ENCODE peak calls at places on chromosomes 12 and 14, in nine cellular contexts. One of them, this sample, is unnamed.

GRCh38 chr12:88615490-88615889 is 35.2 kb upstream of the KITLG start:
- DNase-seq in left lung: no peak
- DNase-seq in IMR-90: peak; percentile 50
- DNase-seq in fibroblast of lung: no peak
- DNase-seq in K562: no peak
- DNase-seq in ovary: no peak
- DNase-seq in dorsolateral prefrontal cortex: no peak
- DNase-seq in astrocyte of the spinal cord: no peak
- DNase-seq in CD4-positive, alpha-beta T cell: no peak
- DNase-seq in this sample: no peak

GRCh38 chr14:101586531-101587402 is 25.5 kb downstream of the DIO3 start:
- DNase-seq in left lung: no peak
- DNase-seq in dorsolateral prefrontal cortex: no peak
- DNase-seq in K562: no peak
- DNase-seq in CD4-positive, alpha-beta T cell: peak; percentile 25
- DNase-seq in astrocyte of the spinal cord: no peak
- DNase-seq in fibroblast of lung: no peak
- DNase-seq in ovary: peak; percentile 15
- DNase-seq in IMR-90: no peak
- DNase-seq in this sample: no peak

GRCh38 chr12:115213538-115213961 is 529.6 kb upstream of the TBX3 start:
- DNase-seq in fibroblast of lung: no peak
- DNase-seq in left lung: no peak
- DNase-seq in K562: no peak
- DNase-seq in IMR-90: no peak
- DNase-seq in CD4-positive, alpha-beta T cell: no peak
- DNase-seq in astrocyte of the spinal cord: no peak
- DNase-seq in dorsolateral prefrontal cortex: peak; percentile 47
- DNase-seq in ovary: no peak
- DNase-seq in this sample: no peak

GRCh38 chr14:38964630-38965029 is 138.4 kb downstream of the SEC23A start:
- DNase-seq in dorsolateral prefrontal cortex: no peak
- DNase-seq in ovary: no peak
- DNase-seq in astrocyte of the spinal cord: peak; percentile 52
- DNase-seq in K562: no peak
- DNase-seq in CD4-positive, alpha-beta T cell: no peak
- DNase-seq in left lung: no peak
- DNase-seq in fibroblast of lung: no peak
- DNase-seq in IMR-90: peak; percentile 36
- DNase-seq in this sample: no peak

GRCh38 chr12:95408201-95408600 is 65.8 kb upstream of the METAP2 start:
- DNase-seq in fibroblast of lung: no peak
- DNase-seq in left lung: no peak
- DNase-seq in CD4-positive, alpha-beta T cell: no peak
- DNase-seq in ovary: no peak
- DNase-seq in K562: no peak
- DNase-seq in dorsolateral prefrontal cortex: no peak
- DNase-seq in astrocyte of the spinal cord: no peak
- DNase-seq in IMR-90: no peak
- DNase-seq in this sample: no peak

GRCh38 chr12:94795520-94795919 is 145.2 kb upstream of the TMCC3 start:
- DNase-seq in fibroblast of lung: peak; percentile 61
- DNase-seq in astrocyte of the spinal cord: peak; percentile 82
- DNase-seq in left lung: no peak
- DNase-seq in CD4-positive, alpha-beta T cell: no peak
- DNase-seq in IMR-90: peak; percentile 53
- DNase-seq in dorsolateral prefrontal cortex: no peak
- DNase-seq in K562: no peak
- DNase-seq in ovary: peak; percentile 33
- DNase-seq in this sample: no peak

GRCh38 chr12:92393504-92393903 is 247.9 kb upstream of the BTG1 start:
- DNase-seq in K562: no peak
- DNase-seq in astrocyte of the spinal cord: no peak
- DNase-seq in CD4-positive, alpha-beta T cell: no peak
- DNase-seq in left lung: no peak
- DNase-seq in IMR-90: no peak
- DNase-seq in fibroblast of lung: no peak
- DNase-seq in ovary: no peak
- DNase-seq in dorsolateral prefrontal cortex: no peak
- DNase-seq in this sample: no peak

GRCh38 chr14:71532349-71532748 is 399.9 kb upstream of the RGS6 start:
- DNase-seq in astrocyte of the spinal cord: peak; percentile 91
- DNase-seq in CD4-positive, alpha-beta T cell: no peak
- DNase-seq in IMR-90: peak; percentile 36
- DNase-seq in ovary: no peak
- DNase-seq in K562: no peak
- DNase-seq in dorsolateral prefrontal cortex: no peak
- DNase-seq in left lung: no peak
- DNase-seq in fibroblast of lung: peak; percentile 52
- DNase-seq in this sample: no peak

GRCh38 chr14:35257809-35258208 is 34.4 kb upstream of the PSMA6 start:
- DNase-seq in IMR-90: peak; percentile 55
- DNase-seq in K562: no peak
- DNase-seq in fibroblast of lung: peak; percentile 44
- DNase-seq in astrocyte of the spinal cord: no peak
- DNase-seq in ovary: no peak
- DNase-seq in left lung: no peak
- DNase-seq in dorsolateral prefrontal cortex: no peak
- DNase-seq in CD4-positive, alpha-beta T cell: no peak
- DNase-seq in this sample: no peak

GRCh38 chr12:118727967-118728366 is 253.4 kb upstream of the SRRM4 start:
- DNase-seq in CD4-positive, alpha-beta T cell: no peak
- DNase-seq in dorsolateral prefrontal cortex: no peak
- DNase-seq in ovary: no peak
- DNase-seq in fibroblast of lung: no peak
- DNase-seq in K562: no peak
- DNase-seq in IMR-90: no peak
- DNase-seq in left lung: no peak
- DNase-seq in astrocyte of the spinal cord: no peak
- DNase-seq in this sample: no peak
- TF ChIP-seq CTCF in CD4-positive, alpha-beta T cell: no peak
- TF ChIP-seq CTCF in dorsolateral prefrontal cortex: no peak
- TF ChIP-seq CTCF in ovary: no peak
- TF ChIP-seq CTCF in fibroblast of lung: no peak
- TF ChIP-seq CTCF in K562: no peak
- TF ChIP-seq CTCF in IMR-90: no peak
- TF ChIP-seq CTCF in left lung: no peak
- TF ChIP-seq CTCF in astrocyte of the spinal cord: no peak
- TF ChIP-seq CTCF in this sample: no peak

GRCh38 chr12:46401703-46402102 is 29.1 kb upstream of the SLC38A2 start:
- DNase-seq in dorsolateral prefrontal cortex: no peak
- DNase-seq in fibroblast of lung: peak; percentile 81
- DNase-seq in astrocyte of the spinal cord: peak; percentile 61
- DNase-seq in ovary: peak; percentile 57
- DNase-seq in IMR-90: peak; percentile 58
- DNase-seq in left lung: no peak
- DNase-seq in K562: no peak
- DNase-seq in CD4-positive, alpha-beta T cell: no peak
- DNase-seq in this sample: no peak
- TF ChIP-seq CTCF in dorsolateral prefrontal cortex: no peak
- TF ChIP-seq CTCF in fibroblast of lung: peak; percentile 34
- TF ChIP-seq CTCF in astrocyte of the spinal cord: no peak
- TF ChIP-seq CTCF in ovary: no peak
- TF ChIP-seq CTCF in IMR-90: peak; percentile 30
- TF ChIP-seq CTCF in left lung: no peak
- TF ChIP-seq CTCF in K562: peak; percentile 15
- TF ChIP-seq CTCF in CD4-positive, alpha-beta T cell: no peak
- TF ChIP-seq CTCF in this sample: no peak

GRCh38 chr14:86794689-86795088 is 1198.3 kb downstream of the GALC start:
- DNase-seq in CD4-positive, alpha-beta T cell: no peak
- DNase-seq in fibroblast of lung: peak; percentile 44
- DNase-seq in astrocyte of the spinal cord: no peak
- DNase-seq in ovary: no peak
- DNase-seq in dorsolateral prefrontal cortex: no peak
- DNase-seq in left lung: no peak
- DNase-seq in K562: no peak
- DNase-seq in IMR-90: no peak
- DNase-seq in this sample: no peak

GRCh38 chr14:86787782-86788181 is 1205.2 kb downstream of the GALC start:
- DNase-seq in ovary: no peak
- DNase-seq in dorsolateral prefrontal cortex: no peak
- DNase-seq in K562: no peak
- DNase-seq in left lung: no peak
- DNase-seq in fibroblast of lung: peak; percentile 75
- DNase-seq in IMR-90: peak; percentile 65
- DNase-seq in astrocyte of the spinal cord: peak; percentile 34
- DNase-seq in CD4-positive, alpha-beta T cell: no peak
- DNase-seq in this sample: no peak

GRCh38 chr14:86788229-86788628 is 1204.8 kb downstream of the GALC start:
- DNase-seq in dorsolateral prefrontal cortex: no peak
- DNase-seq in ovary: no peak
- DNase-seq in CD4-positive, alpha-beta T cell: no peak
- DNase-seq in astrocyte of the spinal cord: no peak
- DNase-seq in fibroblast of lung: peak; percentile 24
- DNase-seq in K562: no peak
- DNase-seq in IMR-90: peak; percentile 47
- DNase-seq in left lung: no peak
- DNase-seq in this sample: no peak

GRCh38 chr14:86796221-86797074 is 1196.5 kb downstream of the GALC start:
- DNase-seq in K562: no peak
- DNase-seq in IMR-90: peak; percentile 23
- DNase-seq in astrocyte of the spinal cord: no peak
- DNase-seq in dorsolateral prefrontal cortex: no peak
- DNase-seq in fibroblast of lung: peak; percentile 41
- DNase-seq in ovary: no peak
- DNase-seq in left lung: no peak
- DNase-seq in CD4-positive, alpha-beta T cell: no peak
- DNase-seq in this sample: no peak

DNA sequence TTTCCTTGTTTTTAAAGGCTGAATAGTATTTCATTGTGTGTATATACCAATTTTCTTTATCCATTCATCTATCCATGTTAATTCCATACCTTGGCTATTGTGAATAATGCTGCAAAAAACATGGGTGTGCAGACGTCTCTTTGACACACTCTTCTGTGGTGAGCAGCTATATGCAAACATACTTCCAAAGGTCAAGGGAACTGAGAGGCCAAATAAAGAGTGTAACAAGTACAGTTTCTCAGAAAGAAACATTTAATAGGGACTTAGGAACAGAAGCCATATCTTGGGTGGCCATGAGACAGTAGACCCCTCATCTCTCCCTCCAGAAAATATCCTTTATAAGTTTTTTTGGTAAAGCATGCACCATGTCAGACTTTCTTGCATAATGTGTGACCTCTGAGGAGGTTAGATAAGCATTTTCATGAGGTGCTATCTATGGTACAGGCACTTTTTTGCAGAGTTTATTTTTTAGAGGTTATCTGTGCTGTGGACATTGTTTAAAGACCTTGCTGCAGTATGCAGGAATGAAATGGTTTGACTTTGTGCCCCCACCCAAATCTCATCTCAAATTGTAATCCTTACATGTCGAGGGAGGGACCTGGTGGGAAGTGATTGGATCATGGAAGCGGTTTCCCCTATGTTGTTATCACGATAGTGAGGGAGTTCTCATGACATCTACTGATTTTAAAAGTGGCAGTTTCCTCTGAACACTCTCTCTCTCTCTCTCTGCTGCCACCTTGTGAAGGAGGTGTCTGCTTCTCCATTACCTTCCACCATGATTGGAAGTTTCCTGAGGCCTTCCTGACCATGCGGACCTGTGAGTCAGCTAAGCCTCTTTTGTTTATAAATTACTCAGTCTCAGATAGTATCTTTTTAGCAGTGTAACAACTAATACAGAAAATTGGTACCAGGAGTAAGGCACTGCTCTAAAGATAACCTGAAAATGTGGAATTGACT is 1202.3 kb downstream of the GALC start:
- DNase-seq in astrocyte of the spinal cord: no peak
- DNase-seq in K562: no peak
- DNase-seq in ovary: no peak
- DNase-seq in CD4-positive, alpha-beta T cell: no peak
- DNase-seq in IMR-90: no peak
- DNase-seq in fibroblast of lung: no peak
- DNase-seq in left lung: no peak
- DNase-seq in dorsolateral prefrontal cortex: no peak
- DNase-seq in this sample: no peak
- TF ChIP-seq CTCF in astrocyte of the spinal cord: peak; percentile 11
- TF ChIP-seq CTCF in K562: no peak
- TF ChIP-seq CTCF in ovary: no peak
- TF ChIP-seq CTCF in CD4-positive, alpha-beta T cell: no peak
- TF ChIP-seq CTCF in IMR-90: no peak
- TF ChIP-seq CTCF in fibroblast of lung: no peak
- TF ChIP-seq CTCF in left lung: no peak
- TF ChIP-seq CTCF in dorsolateral prefrontal cortex: no peak
- TF ChIP-seq CTCF in this sample: no peak

GRCh38 chr14:90274019-90274418 is 17.7 kb downstream of the PSMC1 start:
- DNase-seq in IMR-90: no peak
- DNase-seq in CD4-positive, alpha-beta T cell: no peak
- DNase-seq in astrocyte of the spinal cord: no peak
- DNase-seq in left lung: no peak
- DNase-seq in dorsolateral prefrontal cortex: no peak
- DNase-seq in fibroblast of lung: no peak
- DNase-seq in K562: no peak
- DNase-seq in ovary: no peak
- DNase-seq in this sample: no peak
- TF ChIP-seq CTCF in IMR-90: no peak
- TF ChIP-seq CTCF in CD4-positive, alpha-beta T cell: no peak
- TF ChIP-seq CTCF in astrocyte of the spinal cord: peak; percentile 16
- TF ChIP-seq CTCF in left lung: no peak
- TF ChIP-seq CTCF in dorsolateral prefrontal cortex: no peak
- TF ChIP-seq CTCF in fibroblast of lung: no peak
- TF ChIP-seq CTCF in K562: no peak
- TF ChIP-seq CTCF in ovary: no peak
- TF ChIP-seq CTCF in this sample: no peak

GRCh38 chr12:71594214-71594948 is 69.3 kb downstream of the ZFC3H1 start:
- DNase-seq in ovary: no peak
- DNase-seq in IMR-90: no peak
- DNase-seq in dorsolateral prefrontal cortex: no peak
- DNase-seq in astrocyte of the spinal cord: no peak
- DNase-seq in K562: peak; percentile 48
- DNase-seq in fibroblast of lung: peak; percentile 27
- DNase-seq in left lung: no peak
- DNase-seq in CD4-positive, alpha-beta T cell: no peak
- DNase-seq in this sample: no peak
- TF ChIP-seq CTCF in ovary: no peak
- TF ChIP-seq CTCF in IMR-90: no peak
- TF ChIP-seq CTCF in dorsolateral prefrontal cortex: no peak
- TF ChIP-seq CTCF in astrocyte of the spinal cord: no peak
- TF ChIP-seq CTCF in K562: peak; percentile 7
- TF ChIP-seq CTCF in fibroblast of lung: no peak
- TF ChIP-seq CTCF in left lung: no peak
- TF ChIP-seq CTCF in CD4-positive, alpha-beta T cell: no peak
- TF ChIP-seq CTCF in this sample: no peak